ENCODE peak calls at places on chromosomes 4 and X, in eight cellular contexts. Y is GM23338, R is SK-N-SH, X is GM23248, E is HCT116, U is PC-3, O is hepatocyte, M is MM.1S. K is an unnamed sample.
A peak's percentile ranks its signal among the peaks of the same experiment; 100 is the strongest.

GRCh38 chr4:6351246-6352000 is 81.8 kb downstream of the WFS1 start:
- DNase-seq in M (no peak), U (no peak), O (no peak), Y (no peak), X (no peak), E (no peak), R (no peak), K (no peak)

GRCh38 chr4:183449193-183449888 is 4.9 kb downstream of the CDKN2AIP start:
- DNase-seq in E (no peak), U (no peak), R (no peak), M (no peak), Y (no peak), O (no peak), X (peak; percentile 51), K (no peak)

GRCh38 chr4:53478671-53479456 is 101.4 kb downstream of the FIP1L1 start:
- DNase-seq in M (no peak), Y (no peak), R (no peak), U (peak; percentile 93), X (peak; percentile 91), O (no peak), E (no peak), K (no peak)

GRCh38 chr4:151251922-151252321 is 25.0 kb upstream of the PRSS48 start:
- DNase-seq in R (no peak), E (no peak), U (no peak), Y (no peak), X (no peak), O (no peak), M (no peak), K (peak; percentile 7)

GRCh38 chr4:52853351-52853750 is 8.8 kb upstream of the RASL11B start:
- DNase-seq in U (no peak), E (no peak), O (no peak), R (no peak), M (no peak), Y (no peak), X (peak; percentile 70), K (no peak)

GRCh38 chr4:113758361-113758760 is 3.2 kb downstream of the CAMK2D start:
- DNase-seq in O (no peak), E (no peak), M (no peak), U (peak; percentile 42), X (peak; percentile 77), R (no peak), Y (no peak), K (no peak)

GRCh38 chr4:6308890-6309643 is 39.4 kb downstream of the WFS1 start:
- DNase-seq in O (peak; percentile 71), Y (peak; percentile 72), U (no peak), M (no peak), E (no peak), R (peak; percentile 84), X (peak; percentile 22), K (peak; percentile 83)

GRCh38 chr4:123315617-123316016 is 81.0 kb upstream of the SPRY1 start:
- DNase-seq in M (no peak), X (no peak), U (peak; percentile 78), R (no peak), Y (no peak), O (no peak), E (no peak), K (no peak)

GRCh38 chr4:53039741-53040458 is 177.8 kb downstream of the RASL11B start:
- DNase-seq in M (no peak), Y (no peak), U (no peak), R (no peak), E (no peak), X (no peak), O (no peak), K (no peak)

DNA sequence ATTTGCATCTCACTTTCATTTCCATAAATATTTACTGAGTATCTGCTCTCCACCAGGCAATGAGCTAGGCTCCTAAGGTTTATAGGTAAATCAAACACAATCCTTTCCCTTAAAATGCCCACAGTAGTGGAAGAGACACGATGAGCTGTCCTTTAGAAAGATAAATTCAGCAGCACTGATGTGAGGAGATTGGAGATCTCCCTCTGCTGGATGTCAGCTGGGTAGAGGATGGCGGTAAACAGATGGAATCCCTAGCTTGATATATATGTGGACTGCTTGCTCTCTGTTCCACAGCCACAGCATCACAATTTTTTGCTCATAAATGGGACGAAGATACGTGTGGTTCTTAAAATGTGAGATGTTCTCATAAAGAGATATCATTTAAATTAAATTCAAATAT is 216.4 kb upstream of the RASGEF1B start:
- DNase-seq in X (peak; percentile 28), O (no peak), Y (peak; percentile 38), E (no peak), R (no peak), U (peak; percentile 40), M (peak; percentile 60), K (no peak)
- TF ChIP-seq EZH2phosphoT487 in X (no peak), O (no peak), Y (no peak), E (no peak), R (no peak), U (no peak), M (no peak), K (no peak)

GRCh38 chr4:7447236-7447635 is 12.5 kb upstream of the PSAPL1 start:
- DNase-seq in R (no peak), Y (no peak), E (no peak), U (no peak), M (no peak), X (no peak), O (no peak), K (no peak)
- H3K27me3 ChIP-seq in R (peaks cover 13% of the 10 kb centered on the region), Y (no peaks in the 10 kb centered on the region), E (peaks cover 7% of the 10 kb centered on the region), U (no peaks in the 10 kb centered on the region), M (peaks cover 50% of the 10 kb centered on the region), X (peaks cover 10% of the 10 kb centered on the region), O (no peaks in the 10 kb centered on the region), K (no peaks in the 10 kb centered on the region)

GRCh38 chrX:12378263-12378662 is 240.0 kb downstream of the FRMPD4 start:
- DNase-seq in R (no peak), M (no peak), Y (no peak), E (no peak), U (no peak), O (no peak), X (no peak), K (no peak)
- H3K27ac ChIP-seq in R (no peak overlapping the region), M (no peak overlapping the region), Y (no peak overlapping the region), E (no peak overlapping the region), U (no peak overlapping the region), O (no peak overlapping the region), X (no peak overlapping the region), K (no peak overlapping the region)

GRCh38 chrX:103610282-103610681 is 2.5 kb downstream of the TCEAL3 start:
- DNase-seq in X (no peak), Y (no peak), U (no peak), R (no peak), M (no peak), E (no peak), O (no peak), K (no peak)

GRCh38 chrX:103608305-103608963 is 671 bp downstream of the TCEAL3 start:
- DNase-seq in X (peak; percentile 34), Y (no peak), M (no peak), R (peak; percentile 30), U (peak; percentile 1), E (no peak), O (no peak), K (peak; percentile 11)

GRCh38 chrX:103613362-103613761 is 5.6 kb downstream of the TCEAL3 start:
- DNase-seq in R (no peak), Y (no peak), M (no peak), X (no peak), U (no peak), E (no peak), O (no peak), K (no peak)

DNA sequence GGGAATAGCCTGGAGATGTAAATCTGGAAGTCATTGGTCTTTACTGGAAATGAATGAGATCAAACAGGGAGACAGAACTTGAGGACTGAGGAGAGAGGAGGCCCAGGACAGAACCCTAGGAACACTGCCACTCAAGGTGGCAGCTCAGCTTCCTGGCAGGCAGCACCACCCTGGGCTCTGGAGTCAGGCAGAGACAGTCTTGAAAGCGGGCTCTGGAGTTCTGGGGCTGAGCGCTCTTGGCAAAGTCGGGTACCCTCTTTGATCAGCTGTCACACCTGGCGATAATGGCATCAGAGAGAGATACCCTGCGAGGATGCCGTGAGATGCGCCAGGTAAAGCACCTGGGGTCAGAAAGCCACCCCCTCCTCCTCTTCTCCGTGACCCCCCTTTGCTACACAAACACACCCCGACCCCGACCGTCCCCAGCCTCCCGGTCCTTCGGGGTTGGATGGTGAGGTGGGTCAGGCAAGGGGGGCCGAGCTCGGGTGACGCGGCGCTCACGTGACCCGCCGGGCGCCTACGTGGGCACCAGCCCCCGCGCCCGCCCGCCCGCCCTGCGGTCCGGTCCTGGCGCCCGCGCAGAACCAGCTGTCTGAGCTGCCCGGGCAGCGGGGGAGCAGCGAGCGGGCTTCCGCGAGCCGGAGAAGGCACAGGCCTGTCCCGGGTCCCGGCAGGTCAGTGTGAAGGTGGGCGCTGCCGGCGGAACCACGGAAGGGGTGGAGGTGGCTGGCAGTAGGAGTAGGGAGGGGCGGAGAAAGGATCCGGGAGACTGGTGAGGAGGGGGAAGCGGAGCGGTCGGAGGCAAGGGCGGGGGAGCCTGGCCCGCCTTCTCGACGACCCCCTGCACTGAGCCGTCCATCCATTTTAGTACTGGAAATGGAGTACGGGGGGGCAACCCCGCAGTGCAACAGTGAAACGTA is at the start of gene TCEAL3:
- DNase-seq in Y (peak; percentile 62), O (peak; percentile 85), E (no peak), R (peak; percentile 81), U (peak; percentile 37), X (peak; percentile 76), M (no peak), K (peak; percentile 67)
- TF ChIP-seq EZH2phosphoT487 in Y (no peak), O (no peak), E (no peak), R (no peak), U (no peak), X (no peak), M (no peak), K (no peak)

GRCh38 chr4:578451-579443 is 2.7 kb upstream of the TMEM271 start:
- DNase-seq in O (no peak), M (no peak), E (no peak), Y (peak; percentile 21), X (no peak), R (no peak), U (no peak), K (no peak)

GRCh38 chr4:581753-582361 is 5.8 kb upstream of the TMEM271 start:
- DNase-seq in M (no peak), U (no peak), X (no peak), E (no peak), R (no peak), Y (no peak), O (no peak), K (no peak)

GRCh38 chr4:583820-584219 is 7.7 kb upstream of the TMEM271 start:
- DNase-seq in Y (no peak), X (no peak), E (no peak), R (no peak), M (no peak), U (no peak), O (no peak), K (no peak)

GRCh38 chr4:579543-580175 is 3.6 kb upstream of the TMEM271 start:
- DNase-seq in E (no peak), X (no peak), O (no peak), R (no peak), M (no peak), U (no peak), Y (peak; percentile 52), K (no peak)

GRCh38 chr4:581181-581580 is 5.1 kb upstream of the TMEM271 start:
- DNase-seq in O (no peak), R (no peak), X (no peak), Y (no peak), M (no peak), U (no peak), E (no peak), K (no peak)
- H3K27me3 ChIP-seq in O (peaks cover 52% of the 10 kb centered on the region), R (peaks cover 27% of the 10 kb centered on the region), X (peaks cover 47% of the 10 kb centered on the region), Y (peaks cover 61% of the 10 kb centered on the region), M (no peaks in the 10 kb centered on the region), U (peaks cover 28% of the 10 kb centered on the region), E (no peaks in the 10 kb centered on the region), K (peaks cover 79% of the 10 kb centered on the region)

K was measured in neural progenitor cell.